ENCODE peak calls at places on chromosomes 16 and 17, in nine cellular contexts. U is prostate gland; E is lung; D is right cardiac atrium; P is effector memory CD4-positive, alpha-beta T cell; X is tibial artery; C is fibroblast of lung; M is tibial nerve; B is IMR-90. F is an unnamed sample. For H3K9me3 and H3K4me1, the result is how much of the 10 kb centered on the place peaks cover.

GRCh38 chr17:50946891-50947843 is 81.0 kb upstream of the TOB1 start:
- DNase-seq in B (no peak), U (no peak), D (peak), X (peak), E (no peak), P (no peak), M (no peak), C (no peak), F (peak)

GRCh38 chr16:77250395-77250794 is 51.2 kb downstream of the SYCE1L start:
- DNase-seq in M (no peak), X (no peak), P (no peak), E (no peak), D (no peak), B (no peak), U (no peak), C (peak), F (no peak)

GRCh38 chr17:8776861-8777260 is 18.5 kb upstream of the SPDYE4 start:
- DNase-seq in B (no peak), U (no peak), C (no peak), P (no peak), X (no peak), D (no peak), M (no peak), E (no peak), F (no peak)

GRCh38 chr17:14901376-14901775 is 363.8 kb downstream of the PMP22 start:
- DNase-seq in B (no peak), M (no peak), C (no peak), X (no peak), P (no peak), E (no peak), U (no peak), D (no peak), F (no peak)

GRCh38 chr17:20263595-20263994 is 203.7 kb downstream of the LGALS9B start:
- DNase-seq in M (no peak), D (no peak), X (no peak), P (no peak), U (no peak), E (no peak), B (peak), C (peak), F (no peak)

GRCh38 chr17:8292639-8293395 is 2.4 kb downstream of the SLC25A35 start:
- DNase-seq in M (no peak), D (no peak), U (no peak), B (no peak), E (no peak), X (no peak), P (no peak), C (no peak), F (no peak)

GRCh38 chr17:74012465-74012864 is 191.0 kb upstream of the RPL38 start:
- DNase-seq in M (no peak), C (no peak), P (peak), X (no peak), D (no peak), E (no peak), B (no peak), U (no peak), F (no peak)

GRCh38 chr16:7086842-7087616 is 245.6 kb upstream of the RBFOX1 start:
- DNase-seq in M (no peak), C (no peak), E (peak), U (no peak), B (no peak), X (no peak), P (no peak), D (peak), F (no peak)

GRCh38 chr16:73228649-73229048 is 180.7 kb upstream of the ZFHX3 start:
- DNase-seq in B (peak), X (no peak), C (peak), D (peak), P (no peak), E (no peak), U (no peak), M (no peak), F (no peak)

GRCh38 chr17:29590979-29591736 is 1.7 kb upstream of the GIT1 start:
- DNase-seq in D (peak), X (no peak), E (no peak), C (peak), U (no peak), B (peak), M (peak), P (no peak), F (no peak)

GRCh38 chr17:1515640-1516402 is 591 bp downstream of the INPP5K start:
- DNase-seq in C (peak), P (peak), E (peak), U (peak), B (peak), M (peak), X (peak), D (peak), F (no peak)

GRCh38 chr17:9890124-9890523 is 14.9 kb downstream of the RCVRN start:
- DNase-seq in C (no peak), P (no peak), E (no peak), B (no peak), X (no peak), D (peak), U (no peak), M (no peak), F (no peak)

GRCh38 chr16:29745853-29746345 is at the start of gene C16orf54:
- DNase-seq in X (peak), D (peak), B (no peak), E (peak), C (no peak), U (no peak), P (peak), M (peak), F (peak)

GRCh38 chr16:62741692-62742091 is 705.5 kb upstream of the CDH8 start:
- DNase-seq in E (no peak), U (no peak), C (no peak), X (no peak), M (no peak), B (no peak), D (no peak), P (no peak), F (no peak)

GRCh38 chr17:22569459-22570143 is 877.3 kb downstream of the KCNJ18 start:
- DNase-seq in B (no peak), E (no peak), X (no peak), M (no peak), C (no peak), D (no peak), P (no peak), U (no peak), F (no peak)
- H3K9me3 ChIP-seq in B (under half), E (under half), X (under half), M (under half), C (under half), D (under half), P (under half), U (under half), F (under half)

DNA sequence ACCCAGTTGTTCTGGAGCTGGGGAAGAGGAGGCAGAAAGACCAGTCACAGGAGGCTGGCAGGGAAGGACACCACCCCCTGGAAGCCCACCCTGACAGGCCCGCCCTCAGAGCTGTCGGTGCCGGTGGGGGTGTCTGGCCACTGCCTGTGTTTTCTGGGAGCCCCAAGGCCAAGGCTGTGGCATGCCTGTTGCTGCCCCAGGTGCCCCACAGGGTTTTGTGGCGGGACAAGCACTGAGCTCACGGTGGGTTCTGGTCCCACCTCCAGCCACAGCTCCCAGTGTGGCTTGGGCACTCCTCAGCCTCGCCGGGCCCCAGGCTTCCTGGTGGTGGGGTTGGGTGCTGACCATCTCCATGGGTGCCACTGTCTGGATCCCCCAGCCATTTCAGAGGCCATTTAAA is 58.0 kb downstream of the ZFPM1 start:
- DNase-seq in X (no peak), D (no peak), B (no peak), M (no peak), E (no peak), P (no peak), U (no peak), C (no peak), F (no peak)
- H3K4me1 ChIP-seq in X (under half), D (under half), B (under half), M (under half), E (under half), P (under half), U (under half), C (under half), F (under half)

GRCh38 chr17:22268912-22269220 is 576.5 kb downstream of the KCNJ18 start:
- DNase-seq in P (no peak), M (no peak), B (no peak), D (no peak), U (no peak), E (no peak), C (no peak), X (no peak), F (no peak)
- H3K9me3 ChIP-seq in P (under half), M (under half), B (under half), D (under half), U (under half), E (under half), C (under half), X (under half), F (under half)

DNA sequence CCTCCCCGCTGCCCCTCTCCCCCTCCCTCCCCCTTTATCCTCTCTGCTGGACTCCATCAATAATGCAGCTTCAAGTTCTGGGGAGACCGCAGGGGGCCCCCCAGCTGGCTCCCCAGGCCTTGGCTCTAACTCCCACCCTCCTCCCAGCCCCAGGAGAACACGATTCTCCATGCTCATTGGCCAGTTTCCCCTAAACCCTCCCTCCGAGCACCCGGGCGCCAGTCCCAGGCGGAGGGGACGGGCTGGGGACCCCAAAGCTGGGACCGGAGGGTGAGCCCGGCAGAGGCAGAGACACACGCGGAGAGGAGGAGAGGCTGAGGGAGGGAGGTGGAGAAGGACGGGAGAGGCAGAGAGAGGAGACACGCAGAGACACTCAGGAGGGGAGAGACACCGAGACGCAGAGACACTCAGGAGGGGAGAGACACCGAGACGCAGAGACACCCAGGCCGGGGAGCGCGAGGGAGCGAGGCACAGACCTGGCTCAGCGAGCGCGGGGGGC is at the start of gene PPP1R1B:
- DNase-seq in B (no peak), E (no peak), D (no peak), C (no peak), U (no peak), P (no peak), M (no peak), X (no peak), F (no peak)
- H3K4me1 ChIP-seq in B (under half), E (under half), D (under half), C (under half), U (under half), P (under half), M (under half), X (under half), F (under half)

GRCh38 chr16:46466239-46466638 is 154.9 kb downstream of the SHCBP1 start:
- DNase-seq in U (no peak), M (no peak), X (no peak), E (no peak), C (no peak), B (no peak), P (no peak), D (no peak), F (no peak)
- H3K9me3 ChIP-seq in U (under half), M (under half), X (under half), E (under half), C (under half), B (under half), P (under half), D (under half), F (under half)

GRCh38 chr17:38970128-38970527 is 2.9 kb upstream of the FBXO47 start:
- DNase-seq in X (no peak), M (no peak), U (no peak), C (no peak), D (no peak), B (no peak), E (no peak), P (no peak), F (no peak)

GRCh38 chr17:38970804-38971203 is 3.6 kb upstream of the FBXO47 start:
- DNase-seq in P (no peak), U (no peak), C (no peak), D (no peak), X (no peak), M (no peak), E (no peak), B (no peak), F (no peak)

GRCh38 chr17:38967290-38967738 is at the start of gene FBXO47:
- DNase-seq in E (peak), P (peak), U (peak), M (peak), B (peak), C (peak), X (peak), D (peak), F (peak)

DNA sequence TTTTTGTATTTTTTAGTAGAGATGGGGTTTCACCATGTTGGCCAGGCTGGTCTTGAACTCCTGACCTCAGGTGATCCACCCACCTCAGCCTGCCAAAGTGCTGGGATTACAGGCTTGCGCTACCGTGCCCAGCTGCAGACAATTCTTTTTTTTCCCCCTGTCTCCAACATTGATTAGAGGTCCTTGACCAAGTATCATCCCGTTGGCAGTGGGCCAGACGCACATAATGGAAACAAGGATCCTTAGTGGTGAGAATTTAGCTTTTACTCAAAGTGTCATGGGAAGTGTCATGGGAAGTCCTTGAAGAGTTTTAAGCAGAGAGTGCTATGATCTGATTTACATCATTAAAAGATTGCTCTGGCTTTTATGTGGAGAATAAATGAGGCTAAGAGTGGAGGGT is 2.1 kb upstream of the FBXO47 start:
- DNase-seq in B (no peak), D (no peak), X (no peak), M (no peak), U (no peak), E (no peak), C (no peak), P (no peak), F (no peak)
- H3K4me1 ChIP-seq in B (under half), D (under half), X (under half), M (under half), U (under half), E (under half), C (under half), P (under half), F (under half)

DNA sequence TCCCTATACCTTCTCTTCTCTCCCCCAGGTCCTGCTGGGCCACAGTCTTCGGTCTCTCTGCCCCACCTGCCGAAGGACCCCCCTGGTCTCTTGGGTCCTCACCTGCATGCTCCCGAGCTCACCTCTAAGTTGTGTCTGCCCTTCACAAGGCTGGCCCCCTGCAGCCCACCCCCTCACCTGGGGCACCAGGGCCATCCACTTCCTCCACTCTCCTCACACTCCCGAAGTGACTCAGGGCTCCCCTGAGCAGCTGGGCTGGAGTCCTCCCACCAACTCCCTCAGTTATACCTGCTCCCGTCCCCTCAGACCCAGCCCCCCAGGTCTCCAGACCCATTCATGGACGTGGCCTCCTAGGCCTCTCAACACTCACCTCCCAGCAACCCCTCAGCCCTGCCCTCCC is 822.0 kb downstream of the KCNJ18 start:
- DNase-seq in C (no peak), B (no peak), M (no peak), X (no peak), P (no peak), U (no peak), E (no peak), D (no peak), F (no peak)
- H3K9me3 ChIP-seq in C (under half), B (under half), M (under half), X (under half), P (under half), U (under half), E (under half), D (under half), F (under half)

GRCh38 chr17:5416886-5417285 is 2.6 kb downstream of the NUP88 start:
- DNase-seq in U (no peak), P (no peak), E (no peak), B (no peak), M (no peak), X (no peak), C (no peak), D (no peak), F (no peak)
- H3K4me1 ChIP-seq in U (under half), P (under half), E (under half), B (under half), M (under half), X (under half), C (under half), D (under half), F (under half)

DNA sequence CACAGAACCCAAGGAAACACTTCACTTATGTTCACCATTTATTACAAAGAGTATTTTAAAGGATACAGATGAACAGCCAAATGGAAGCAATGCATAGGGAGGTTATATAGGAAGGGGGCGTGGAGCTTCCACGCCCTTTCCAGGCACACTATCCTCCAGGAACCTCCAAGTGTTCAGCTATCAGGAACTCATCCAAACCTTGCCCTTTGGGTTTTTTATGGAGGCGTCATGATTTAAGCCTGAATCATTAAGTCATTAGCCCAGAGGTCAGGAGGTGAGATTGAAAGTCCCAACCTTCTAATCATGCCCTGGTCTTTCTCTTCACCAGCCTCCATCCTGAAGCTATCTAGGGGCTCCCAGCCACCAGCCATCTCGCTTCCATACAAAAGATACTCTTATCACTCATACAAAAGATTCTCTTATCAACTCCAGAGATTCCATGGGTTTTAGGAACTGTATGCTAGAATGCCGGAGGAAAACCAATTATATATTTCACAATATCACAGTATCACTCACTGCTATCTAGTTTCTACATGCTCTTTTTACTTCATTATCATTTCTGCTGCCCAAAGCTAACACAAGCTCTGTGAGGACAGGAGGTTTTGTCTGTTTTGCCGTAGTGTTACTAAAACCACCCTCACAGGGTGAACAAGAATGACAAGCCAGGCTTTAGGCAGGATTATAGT is 213.4 kb downstream of the SLC39A11 start:
- DNase-seq in D (no peak), B (no peak), E (no peak), C (no peak), X (no peak), U (no peak), P (no peak), M (no peak), F (no peak)
- H3K9me3 ChIP-seq in D (under half), B (under half), E (under half), C (under half), X (under half), U (under half), P (under half), M (under half), F (under half)